ENCODE peak calls at places on chromosomes 3 and 15, in five cellular contexts. O is breast epithelium, E is K562, S is heart left ventricle, U is testis. Y is an unnamed sample. For H3K9me3, the result is how much of the 10 kb centered on the place peaks cover.

GRCh38 chr3:65439641-65440040 is 599.1 kb downstream of the MAGI1 start:
- DNase-seq in S (no peak), O (no peak), E (peak), U (peak), Y (peak)

GRCh38 chr15:45660231-45660979 is 25.6 kb downstream of the SQOR start:
- DNase-seq in E (peak), S (no peak), O (peak), U (no peak), Y (no peak)

GRCh38 chr3:182793663-182794454 is 555 bp downstream of the ATP11B start:
- DNase-seq in O (peak), U (peak), S (peak), E (peak), Y (peak)

GRCh38 chr15:37031198-37031597 is 69.2 kb downstream of the MEIS2 start:
- DNase-seq in E (no peak), O (no peak), S (no peak), U (no peak), Y (no peak)

GRCh38 chr3:61626484-61626883 is 65.1 kb downstream of the PTPRG start:
- DNase-seq in O (no peak), U (no peak), S (no peak), E (no peak), Y (no peak)

GRCh38 chr3:98513136-98513535 is 9.6 kb downstream of the CLDND1 start:
- DNase-seq in O (no peak), U (no peak), E (no peak), S (no peak), Y (no peak)

GRCh38 chr3:95343767-95344166 is 1280.9 kb downstream of the NSUN3 start:
- DNase-seq in O (no peak), S (no peak), E (no peak), U (no peak), Y (no peak)

GRCh38 chr3:56303508-56303907 is 164.8 kb downstream of the ERC2 start:
- DNase-seq in O (no peak), E (peak), U (peak), S (no peak), Y (no peak)

GRCh38 chr3:69504232-69504631 is 118.3 kb upstream of the FRMD4B start:
- DNase-seq in S (no peak), U (no peak), E (no peak), O (no peak), Y (no peak)

GRCh38 chr15:27254801-27255200 is 283.8 kb downstream of the GABRG3 start:
- DNase-seq in O (no peak), E (no peak), U (no peak), S (no peak), Y (no peak)

GRCh38 chr3:42190701-42191442 is 75.1 kb downstream of the CCK start:
- DNase-seq in S (no peak), E (peak), O (peak), U (peak), Y (peak)

GRCh38 chr15:29613951-29614382 is 208.3 kb downstream of the TJP1 start:
- DNase-seq in O (no peak), U (peak), S (no peak), E (peak), Y (no peak)

DNA sequence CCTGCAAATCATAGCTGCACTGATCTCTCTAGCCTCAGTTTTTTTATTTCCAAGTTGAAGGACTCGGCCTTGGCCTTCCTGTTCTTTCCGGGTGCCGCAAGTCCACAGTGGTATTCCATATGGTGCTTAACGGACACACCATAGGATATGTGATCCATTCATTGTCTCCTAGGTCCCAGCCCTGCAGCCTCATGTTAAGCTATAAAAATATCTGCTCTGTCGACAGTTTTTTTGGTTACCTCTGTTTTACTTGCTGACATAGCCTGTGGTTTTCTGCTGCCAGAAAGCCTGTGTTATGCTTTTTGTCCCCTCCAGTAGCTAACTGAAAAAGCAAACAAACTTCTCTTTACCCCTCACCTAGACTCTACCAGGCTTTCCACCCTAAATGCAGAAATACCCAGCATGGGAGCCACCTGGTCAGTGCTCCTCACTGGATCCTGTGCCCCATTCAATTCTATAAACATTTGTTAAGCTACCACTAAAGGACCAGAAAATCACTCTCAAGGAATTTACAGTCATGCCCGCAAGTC is 5.3 kb downstream of the INAFM2 start:
- DNase-seq in E (no peak), U (no peak), S (peak), O (no peak), Y (no peak)
- H3K27ac ChIP-seq in E (no peak), U (no peak), S (no peak), O (no peak), Y (no peak)

GRCh38 chr3:161371441-161372320 is at the start of gene SPTSSB:
- DNase-seq in U (no peak), S (peak), O (peak), E (peak), Y (peak)
- TF ChIP-seq POLR2A in U (no peak), S (no peak), O (no peak), E (no peak), Y (no peak)

GRCh38 chr3:1135194-1135593 is 42.4 kb downstream of the CNTN6 start:
- DNase-seq in O (no peak), U (no peak), E (no peak), S (no peak), Y (no peak)

DNA sequence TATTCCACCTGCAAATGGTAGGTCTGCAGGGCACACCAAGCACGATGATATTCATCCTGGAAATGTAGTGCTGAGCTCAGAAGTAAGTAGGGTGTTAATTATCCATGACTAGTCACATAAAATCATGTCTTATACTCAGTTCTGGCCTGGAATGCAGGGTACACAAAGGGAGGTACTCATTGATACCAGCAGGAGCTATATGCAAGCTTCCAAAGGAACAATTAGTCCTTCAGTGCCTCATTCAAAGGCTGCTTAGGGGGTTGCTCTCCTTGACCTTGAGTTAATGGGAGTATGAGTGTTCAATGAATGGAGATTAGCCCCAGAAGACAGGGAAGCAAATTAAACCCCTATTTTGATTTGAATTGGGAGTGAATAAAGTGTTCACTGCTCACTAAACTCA is 38.3 kb downstream of the CNTN6 start:
- DNase-seq in O (no peak), E (no peak), S (no peak), U (no peak), Y (no peak)
- H3K9me3 ChIP-seq in O (under half), E (under half), S (under half), U (under half), Y (under half)

GRCh38 chr3:14141144-14141543 is 16.3 kb downstream of the TMEM43 start:
- DNase-seq in O (no peak), U (no peak), S (no peak), E (no peak), Y (no peak)
- H3K27ac ChIP-seq in O (peak), U (no peak), S (no peak), E (no peak), Y (no peak)

GRCh38 chr15:62060116-62060895 is at the start of gene VPS13C:
- DNase-seq in U (peak), E (peak), O (peak), S (peak), Y (peak)
- TF ChIP-seq POLR2A in U (peak), E (peak), O (no peak), S (peak), Y (peak)

GRCh38 chr3:494190-494589 is 297.6 kb downstream of the CHL1 start:
- DNase-seq in E (no peak), O (no peak), U (no peak), S (no peak), Y (no peak)

GRCh38 chr3:502486-502885 is 305.9 kb downstream of the CHL1 start:
- DNase-seq in O (no peak), U (no peak), E (no peak), S (no peak), Y (no peak)

DNA sequence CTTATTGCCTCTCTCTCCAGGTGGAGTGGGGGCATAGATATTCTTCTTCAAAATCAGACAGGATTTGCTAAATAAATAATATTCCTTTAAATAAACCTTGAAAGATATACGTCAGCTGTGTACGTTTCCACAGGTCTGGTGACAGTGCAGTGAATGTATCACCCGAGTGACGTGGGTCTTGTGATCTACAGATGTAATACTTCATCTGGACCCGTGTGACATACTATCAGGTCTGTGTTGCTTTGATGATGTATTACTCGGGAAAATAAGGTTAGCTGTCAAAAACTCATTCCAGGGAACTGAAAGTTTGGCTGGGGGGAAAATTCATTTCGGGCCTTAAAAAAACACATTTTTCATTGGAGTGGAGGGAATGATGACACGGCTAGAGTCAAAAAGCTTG is 302.8 kb downstream of the CHL1 start:
- DNase-seq in S (no peak), U (no peak), E (no peak), O (no peak), Y (no peak)
- H3K9me3 ChIP-seq in S (under half), U (under half), E (under half), O (under half), Y (under half)

DNA sequence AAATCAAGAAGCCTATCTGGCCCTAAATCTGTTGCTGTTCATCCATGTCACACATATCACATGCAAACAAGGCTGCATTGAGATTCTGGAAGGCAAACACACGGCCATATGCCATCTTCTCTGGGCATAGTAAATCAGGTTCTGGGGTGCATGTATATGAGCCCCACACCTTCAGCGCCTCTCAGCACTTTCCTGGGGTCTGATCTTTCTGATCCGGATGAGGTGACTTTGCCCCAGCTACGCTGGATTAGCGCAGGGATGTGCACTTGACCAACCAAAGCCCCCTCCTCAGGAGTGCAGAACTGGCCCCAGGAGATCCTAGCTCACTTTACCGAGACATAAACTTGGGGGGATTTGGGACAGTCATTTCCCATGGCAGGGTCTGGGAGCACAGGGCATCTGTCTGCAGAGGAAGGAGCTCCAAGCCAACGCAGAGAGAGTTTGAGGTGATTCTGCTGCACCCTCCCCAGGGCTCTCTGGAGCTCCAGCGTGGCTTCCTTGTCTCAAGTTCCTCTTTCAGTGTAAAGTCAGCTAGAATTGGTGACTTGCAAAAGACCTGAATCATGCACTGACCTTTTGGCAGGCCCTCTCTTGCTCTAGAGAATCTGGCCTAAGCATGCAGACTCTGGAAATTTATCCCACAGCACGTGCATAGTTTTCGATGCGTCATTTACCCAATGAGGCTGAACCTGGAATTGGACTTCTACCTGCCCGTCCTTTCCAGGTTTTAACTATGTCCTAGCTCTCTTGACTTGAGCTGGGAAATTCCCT is 63.5 kb upstream of the KLF13 start:
- DNase-seq in S (no peak), U (peak), E (no peak), O (no peak), Y (peak)
- H3K27ac ChIP-seq in S (peak), U (no peak), E (no peak), O (no peak), Y (peak)

GRCh38 chr15:89874926-89875564 is 18.7 kb downstream of the AP3S2 start:
- DNase-seq in O (peak), U (peak), E (peak), S (peak), Y (peak)
- TF ChIP-seq POLR2A in O (no peak), U (no peak), E (no peak), S (no peak), Y (no peak)